ENCODE peak calls at places on chromosomes 4 and X, in five cellular contexts. Z is A549, I is H1, W is K562, X is HepG2. Q is an unnamed sample.

GRCh38 chr4:7275067-7275466 is 82.7 kb downstream of the SORCS2 start:
- DNase-seq in X (no peak), W (no peak), Z (no peak), I (no peak), Q (no peak)

GRCh38 chrX:17395154-17395553 is 20.2 kb downstream of the NHS start:
- DNase-seq in I (no peak), X (no peak), W (no peak), Z (no peak), Q (no peak)

GRCh38 chr4:130185123-130185522 is 1089.2 kb downstream of the C4orf33 start:
- DNase-seq in X (no peak), Z (no peak), I (no peak), W (no peak), Q (no peak)

GRCh38 chrX:48695524-48695875 is 1.0 kb upstream of the SUV39H1 start:
- DNase-seq in W (no peak), X (no peak), I (no peak), Z (no peak), Q (no peak)

GRCh38 chrX:131081772-131082755 is 23.9 kb downstream of the ARHGAP36 start:
- DNase-seq in Z (no peak), X (no peak), I (no peak), W (no peak), Q (no peak)

GRCh38 chr4:169184236-169184635 is 86.5 kb downstream of the SH3RF1 start:
- DNase-seq in W (no peak), X (no peak), I (no peak), Z (no peak), Q (no peak)

GRCh38 chr4:75675004-75675531 is 1.9 kb upstream of the G3BP2 start:
- DNase-seq in I (no peak), Z (no peak), X (no peak), W (no peak), Q (no peak)

GRCh38 chr4:156194896-156195295 is 241.2 kb upstream of the CTSO start:
- DNase-seq in W (no peak), I (no peak), X (no peak), Z (no peak), Q (no peak)

GRCh38 chrX:154002215-154002719 is 17.4 kb downstream of the IRAK1 start:
- DNase-seq in X (no peak), W (peak; percentile 42), Z (no peak), I (no peak), Q (no peak)

GRCh38 chr4:153408932-153409331 is 57.2 kb upstream of the TMEM131L start:
- DNase-seq in I (no peak), W (no peak), Z (no peak), X (no peak), Q (no peak)

GRCh38 chr4:63578383-63578782 is 830.9 kb downstream of the TECRL start:
- DNase-seq in Z (no peak), W (no peak), X (no peak), I (no peak), Q (no peak)

GRCh38 chrX:45011131-45011530 is 138.1 kb downstream of the KDM6A start:
- DNase-seq in I (no peak), X (no peak), Z (peak; percentile 25), W (no peak), Q (no peak)

GRCh38 chr4:128286474-128287158 is 997 bp downstream of the PGRMC2 start:
- DNase-seq in Z (peak; percentile 49), I (no peak), X (peak; percentile 44), W (peak; percentile 34), Q (no peak)

GRCh38 chr4:170423137-170423536 is 333.4 kb upstream of the AADAT start:
- DNase-seq in I (no peak), W (no peak), X (no peak), Z (no peak), Q (no peak)

GRCh38 chr4:61661960-61662359 is 461.8 kb downstream of the ADGRL3 start:
- DNase-seq in W (no peak), X (no peak), I (no peak), Z (no peak), Q (no peak)

GRCh38 chr4:3783691-3784306 is 17.6 kb downstream of the ADRA2C start:
- DNase-seq in W (peak; percentile 68), Z (peak; percentile 32), I (no peak), X (no peak), Q (no peak)

GRCh38 chr4:22978656-22979055 is 285.9 kb downstream of the GBA3 start:
- DNase-seq in I (no peak), W (no peak), X (no peak), Z (no peak), Q (no peak)

GRCh38 chrX:134688839-134689238 is 30.6 kb upstream of the PLAC1 start:
- DNase-seq in W (no peak), I (no peak), X (no peak), Z (no peak), Q (no peak)

GRCh38 chr4:99875073-99875472 is 19.2 kb downstream of the LAMTOR3 start:
- DNase-seq in I (no peak), X (no peak), W (no peak), Z (no peak), Q (no peak)

GRCh38 chr4:26015133-26015651 is 101.2 kb downstream of the SMIM20 start:
- DNase-seq in I (no peak), W (no peak), X (no peak), Z (no peak), Q (no peak)

GRCh38 chr4:129543299-129543698 is 447.3 kb downstream of the C4orf33 start:
- DNase-seq in Z (no peak), W (no peak), X (no peak), I (no peak), Q (no peak)

GRCh38 chr4:143514432-143514831 is 930 bp downstream of the SMARCA5 start:
- DNase-seq in Z (peak; percentile 8), X (peak; percentile 15), I (peak; percentile 7), W (peak; percentile 51), Q (no peak)

GRCh38 chr4:184199780-184200179 is 17.9 kb downstream of the ENPP6 start:
- DNase-seq in Z (no peak), I (no peak), X (no peak), W (no peak), Q (no peak)

GRCh38 chr4:80202784-80203553 is 5.7 kb downstream of the PRDM8 start:
- DNase-seq in Z (no peak), I (no peak), W (no peak), X (no peak), Q (no peak)

GRCh38 chrX:43961699-43962098 is 11.5 kb downstream of the NDP start:
- DNase-seq in I (no peak), X (no peak), Z (no peak), W (peak; percentile 15), Q (no peak)

GRCh38 chr4:18369561-18369960 is 348.0 kb upstream of the LCORL start:
- DNase-seq in W (no peak), X (no peak), Z (no peak), I (no peak), Q (no peak)

GRCh38 chrX:72621619-72622485 is 49.2 kb upstream of the HDAC8 start:
- DNase-seq in W (no peak), X (no peak), Z (peak; percentile 1), I (no peak), Q (peak; percentile 24)

GRCh38 chrX:150324035-150324728 is 38.9 kb upstream of the MAMLD1 start:
- DNase-seq in Z (peak; percentile 30), X (peak; percentile 4), W (no peak), I (no peak), Q (no peak)

GRCh38 chrX:119398587-119398973 is 556 bp upstream of the SLC25A43 start:
- DNase-seq in Z (no peak), I (no peak), X (peak; percentile 7), W (no peak), Q (no peak)

GRCh38 chrX:119401569-119401968 is 2.4 kb downstream of the SLC25A43 start:
- DNase-seq in W (no peak), Z (no peak), X (no peak), I (no peak), Q (no peak)

GRCh38 chrX:119402588-119402987 is 3.5 kb downstream of the SLC25A43 start:
- DNase-seq in Z (no peak), X (no peak), I (no peak), W (no peak), Q (no peak)

GRCh38 chrX:119398974-119399771 is at the start of gene SLC25A43:
- DNase-seq in X (no peak), Z (peak; percentile 67), I (no peak), W (peak; percentile 86), Q (no peak)

GRCh38 chrX:119399772-119400101 is 601 bp downstream of the SLC25A43 start:
- DNase-seq in W (no peak), I (no peak), Z (peak; percentile 38), X (no peak), Q (no peak)
- TF ChIP-seq KDM1A in W (no peak), I (no peak), Z (no peak), X (no peak), Q (no peak)

GRCh38 chrX:104168127-104168526 is 1.9 kb downstream of the FAM199X start:
- DNase-seq in X (no peak), Z (no peak), I (no peak), W (no peak), Q (no peak)

GRCh38 chrX:104172121-104172520 is 5.9 kb downstream of the FAM199X start:
- DNase-seq in X (no peak), W (no peak), Z (no peak), I (no peak), Q (no peak)

GRCh38 chrX:104172788-104173187 is 6.5 kb downstream of the FAM199X start:
- DNase-seq in I (no peak), W (no peak), Z (no peak), X (no peak), Q (no peak)

GRCh38 chrX:104173841-104174240 is 7.6 kb downstream of the FAM199X start:
- DNase-seq in Z (no peak), W (no peak), I (no peak), X (no peak), Q (no peak)
- TF ChIP-seq KDM1A in Z (no peak), W (no peak), I (no peak), X (no peak), Q (no peak)

GRCh38 chr4:123478859-123479345 is 82.3 kb downstream of the SPRY1 start:
- DNase-seq in I (no peak), W (no peak), Z (no peak), X (peak; percentile 100), Q (no peak)

GRCh38 chr4:123476089-123476488 is 79.5 kb downstream of the SPRY1 start:
- DNase-seq in W (no peak), X (no peak), Z (no peak), I (no peak), Q (no peak)

GRCh38 chr4:123481034-123481433 is 84.4 kb downstream of the SPRY1 start:
- DNase-seq in X (no peak), I (no peak), Z (no peak), W (no peak), Q (no peak)

GRCh38 chr4:123477804-123478209 is 81.2 kb downstream of the SPRY1 start:
- DNase-seq in X (peak; percentile 41), W (no peak), Z (no peak), I (no peak), Q (no peak)

DNA sequence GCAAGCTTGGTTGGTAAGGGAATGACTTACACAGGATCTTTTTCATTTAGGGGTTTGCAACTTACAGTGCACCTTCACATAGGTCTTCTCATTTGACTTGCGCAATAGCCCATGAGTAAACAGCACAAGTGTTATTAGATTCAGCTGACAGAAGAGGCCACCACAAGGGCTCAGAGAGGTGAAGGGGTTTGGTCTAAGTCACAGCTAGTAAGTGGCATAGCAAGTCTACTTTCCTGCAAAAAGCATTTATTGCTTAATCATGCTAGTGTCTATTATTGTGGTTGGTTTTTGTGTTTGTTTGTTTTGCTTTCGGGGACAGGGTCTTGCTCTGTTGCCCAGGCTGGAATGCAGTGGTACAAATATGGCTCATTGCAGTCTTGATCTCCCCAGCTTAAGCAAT is 83.3 kb downstream of the SPRY1 start:
- DNase-seq in W (no peak), X (peak; percentile 95), Z (no peak), I (no peak), Q (no peak)
- TF ChIP-seq KDM1A in W (no peak), X (peak; percentile 24), Z (no peak), I (no peak), Q (no peak)

GRCh38 chr4:77126844-77127614 is 30.0 kb upstream of the CCNG2 start:
- DNase-seq in W (no peak), Z (no peak), I (no peak), X (no peak), Q (no peak)
- TF ChIP-seq KDM1A in W (no peak), Z (no peak), I (no peak), X (no peak), Q (no peak)